ENCODE peak calls at places on chromosomes 4 and X, in four cellular contexts. One of them, this sample, is unnamed.

GRCh38 chr4:113504422-113504821 is 257.1 kb downstream of the CAMK2D start:
- DNase-seq in ecto neural progenitor cell: no peak
- DNase-seq in tibial nerve: no peak
- DNase-seq in mucosa of descending colon: no peak
- DNase-seq in this sample: no peak

GRCh38 chr4:148998719-148999118 is 556.5 kb upstream of the NR3C2 start:
- DNase-seq in ecto neural progenitor cell: no peak
- DNase-seq in tibial nerve: no peak
- DNase-seq in mucosa of descending colon: no peak
- DNase-seq in this sample: peak

GRCh38 chr4:123488916-123489315 is 92.3 kb downstream of the SPRY1 start:
- DNase-seq in tibial nerve: no peak
- DNase-seq in ecto neural progenitor cell: no peak
- DNase-seq in mucosa of descending colon: no peak
- DNase-seq in this sample: no peak

GRCh38 chr4:147136308-147136707 is 190.6 kb upstream of the TTC29 start:
- DNase-seq in ecto neural progenitor cell: no peak
- DNase-seq in mucosa of descending colon: no peak
- DNase-seq in tibial nerve: no peak
- DNase-seq in this sample: no peak

GRCh38 chr4:144338834-144339233 is 198.3 kb upstream of the GYPA start:
- DNase-seq in mucosa of descending colon: no peak
- DNase-seq in tibial nerve: no peak
- DNase-seq in ecto neural progenitor cell: no peak
- DNase-seq in this sample: no peak

GRCh38 chr4:89563431-89563830 is 255.8 kb upstream of the GPRIN3 start:
- DNase-seq in ecto neural progenitor cell: no peak
- DNase-seq in tibial nerve: no peak
- DNase-seq in mucosa of descending colon: no peak
- DNase-seq in this sample: no peak

GRCh38 chr4:99759346-99759984 is 57.2 kb upstream of the DAPP1 start:
- DNase-seq in tibial nerve: no peak
- DNase-seq in ecto neural progenitor cell: no peak
- DNase-seq in mucosa of descending colon: no peak
- DNase-seq in this sample: no peak

GRCh38 chrX:7346021-7346420 is 198.1 kb upstream of the PUDP start:
- DNase-seq in ecto neural progenitor cell: no peak
- DNase-seq in mucosa of descending colon: no peak
- DNase-seq in tibial nerve: no peak
- DNase-seq in this sample: no peak

GRCh38 chr4:2619459-2619858 is 83.0 kb downstream of the FAM193A start:
- DNase-seq in ecto neural progenitor cell: no peak
- DNase-seq in mucosa of descending colon: no peak
- DNase-seq in tibial nerve: no peak
- DNase-seq in this sample: no peak

GRCh38 chr4:183256343-183256742 is 63.7 kb downstream of the CLDN22 start:
- DNase-seq in tibial nerve: no peak
- DNase-seq in ecto neural progenitor cell: no peak
- DNase-seq in mucosa of descending colon: no peak
- DNase-seq in this sample: no peak

GRCh38 chr4:10965196-10965595 is 280.6 kb upstream of the CLNK start:
- DNase-seq in tibial nerve: no peak
- DNase-seq in ecto neural progenitor cell: no peak
- DNase-seq in mucosa of descending colon: no peak
- DNase-seq in this sample: no peak

GRCh38 chrX:96182366-96182765 is 502.3 kb upstream of the DIAPH2 start:
- DNase-seq in ecto neural progenitor cell: no peak
- DNase-seq in mucosa of descending colon: peak
- DNase-seq in tibial nerve: no peak
- DNase-seq in this sample: no peak

GRCh38 chr4:156782491-156782890 is 189.1 kb downstream of the PDGFC start:
- DNase-seq in tibial nerve: no peak
- DNase-seq in mucosa of descending colon: no peak
- DNase-seq in ecto neural progenitor cell: no peak
- DNase-seq in this sample: no peak

GRCh38 chr4:117893207-117893606 is 141.1 kb upstream of the NDST3 start:
- DNase-seq in tibial nerve: no peak
- DNase-seq in mucosa of descending colon: no peak
- DNase-seq in ecto neural progenitor cell: no peak
- DNase-seq in this sample: no peak

This sample was measured in neuronal stem cell.